ENCODE peak calls at places on chromosomes 12 and 14, in nine cellular contexts. I, Q, O, V, F, G, Y, A and W are unnamed samples.

GRCh38 chr14:74756326-74756725 is 6.8 kb upstream of the YLPM1 start:
- DNase-seq in Q (no peak), G (no peak), F (no peak), I (no peak), Y (no peak), A (no peak), O (no peak), V (no peak), W (peak; percentile 10)

GRCh38 chr12:69321356-69321755 is 26.8 kb upstream of the LYZ start:
- DNase-seq in G (no peak), Y (no peak), F (no peak), I (no peak), V (no peak), Q (no peak), A (no peak), O (no peak), W (no peak)

GRCh38 chr12:9940370-9940769 is 8.2 kb upstream of the CLEC2A start:
- DNase-seq in F (no peak), G (no peak), Y (peak; percentile 15), V (no peak), O (no peak), I (no peak), Q (no peak), A (no peak), W (no peak)

GRCh38 chr12:94954029-94954685 is 49.3 kb downstream of the NDUFA12 start:
- DNase-seq in A (peak; percentile 79), O (no peak), Q (no peak), G (no peak), V (no peak), F (no peak), Y (peak; percentile 78), I (no peak), W (peak; percentile 48)

GRCh38 chr12:95396849-95397498 is 77.0 kb upstream of the METAP2 start:
- DNase-seq in Q (peak; percentile 17), V (no peak), G (no peak), F (no peak), Y (no peak), A (no peak), I (no peak), O (no peak), W (no peak)

GRCh38 chr14:105484069-105484996 is 2.4 kb upstream of the CRIP1 start:
- DNase-seq in V (no peak), I (no peak), O (peak; percentile 73), Y (no peak), G (no peak), Q (no peak), A (no peak), F (no peak), W (no peak)

GRCh38 chr14:32693114-32693513 is 245.6 kb upstream of the NPAS3 start:
- DNase-seq in F (no peak), G (no peak), A (no peak), Q (peak; percentile 10), I (no peak), O (no peak), Y (no peak), V (no peak), W (no peak)

GRCh38 chr14:80356413-80356812 is 145.1 kb upstream of the DIO2 start:
- DNase-seq in A (no peak), Y (peak; percentile 16), V (no peak), F (no peak), O (no peak), Q (peak; percentile 0), G (no peak), I (peak; percentile 17), W (peak; percentile 21)

GRCh38 chr12:46218509-46219095 is 50.2 kb downstream of the SLC38A1 start:
- DNase-seq in F (no peak), A (no peak), V (no peak), I (no peak), Y (no peak), Q (no peak), G (no peak), O (no peak), W (peak; percentile 31)

GRCh38 chr14:93115920-93116675 is at the start of gene ITPK1:
- DNase-seq in A (peak; percentile 23), G (peak; percentile 38), F (peak; percentile 34), I (peak; percentile 56), O (peak; percentile 77), Y (peak; percentile 92), V (peak; percentile 80), Q (no peak), W (peak; percentile 67)